ENCODE peak calls at places on chromosomes 13 and 19, in six cellular contexts. One of them, this sample, is unnamed.

GRCh38 chr19:38634757-38635482 is 12.5 kb upstream of the ACTN4 start:
- DNase-seq in AG10803: peak; percentile 54
- DNase-seq in stimulated activated CD8-positive, alpha-beta memory T cell treated with anti-CD3 and anti-CD28 coated beads, Interleukin-2, amount 100 ng/mL, for 48 hours: peak; percentile 46
- DNase-seq in EL: peak; percentile 68
- DNase-seq in hippocampal formation: peak; percentile 16
- DNase-seq in CD4-positive, alpha-beta T cell: peak; percentile 65
- DNase-seq in this sample: peak; percentile 73

GRCh38 chr13:28273919-28274318 is 135.6 kb downstream of the PAN3 start:
- DNase-seq in AG10803: no peak
- DNase-seq in stimulated activated CD8-positive, alpha-beta memory T cell treated with anti-CD3 and anti-CD28 coated beads, Interleukin-2, amount 100 ng/mL, for 48 hours: no peak
- DNase-seq in EL: no peak
- DNase-seq in hippocampal formation: no peak
- DNase-seq in CD4-positive, alpha-beta T cell: no peak
- DNase-seq in this sample: no peak

GRCh38 chr19:2064788-2065524 is 13.9 kb upstream of the MKNK2 start:
- DNase-seq in AG10803: peak; percentile 49
- DNase-seq in stimulated activated CD8-positive, alpha-beta memory T cell treated with anti-CD3 and anti-CD28 coated beads, Interleukin-2, amount 100 ng/mL, for 48 hours: no peak
- DNase-seq in EL: no peak
- DNase-seq in hippocampal formation: no peak
- DNase-seq in CD4-positive, alpha-beta T cell: no peak
- DNase-seq in this sample: no peak

GRCh38 chr19:37928527-37929286 is 21.7 kb downstream of the SIPA1L3 start:
- DNase-seq in AG10803: no peak
- DNase-seq in stimulated activated CD8-positive, alpha-beta memory T cell treated with anti-CD3 and anti-CD28 coated beads, Interleukin-2, amount 100 ng/mL, for 48 hours: no peak
- DNase-seq in EL: no peak
- DNase-seq in hippocampal formation: no peak
- DNase-seq in CD4-positive, alpha-beta T cell: no peak
- DNase-seq in this sample: no peak

GRCh38 chr19:44636439-44637389 is 7.0 kb upstream of the PVR start:
- DNase-seq in AG10803: no peak
- DNase-seq in stimulated activated CD8-positive, alpha-beta memory T cell treated with anti-CD3 and anti-CD28 coated beads, Interleukin-2, amount 100 ng/mL, for 48 hours: no peak
- DNase-seq in EL: no peak
- DNase-seq in hippocampal formation: no peak
- DNase-seq in CD4-positive, alpha-beta T cell: no peak
- DNase-seq in this sample: peak; percentile 24

GRCh38 chr13:108194435-108194936 is 20.9 kb downstream of the LIG4 start:
- DNase-seq in AG10803: no peak
- DNase-seq in stimulated activated CD8-positive, alpha-beta memory T cell treated with anti-CD3 and anti-CD28 coated beads, Interleukin-2, amount 100 ng/mL, for 48 hours: no peak
- DNase-seq in EL: no peak
- DNase-seq in hippocampal formation: no peak
- DNase-seq in CD4-positive, alpha-beta T cell: no peak
- DNase-seq in this sample: no peak

GRCh38 chr19:45071969-45072790 is 4.1 kb downstream of the ZNF296 start:
- DNase-seq in AG10803: no peak
- DNase-seq in stimulated activated CD8-positive, alpha-beta memory T cell treated with anti-CD3 and anti-CD28 coated beads, Interleukin-2, amount 100 ng/mL, for 48 hours: no peak
- DNase-seq in EL: no peak
- DNase-seq in hippocampal formation: no peak
- DNase-seq in CD4-positive, alpha-beta T cell: no peak
- DNase-seq in this sample: no peak

GRCh38 chr19:10769533-10770491 is 51.9 kb downstream of the DNM2 start:
- DNase-seq in AG10803: peak; percentile 31
- DNase-seq in stimulated activated CD8-positive, alpha-beta memory T cell treated with anti-CD3 and anti-CD28 coated beads, Interleukin-2, amount 100 ng/mL, for 48 hours: no peak
- DNase-seq in EL: peak; percentile 38
- DNase-seq in hippocampal formation: peak; percentile 56
- DNase-seq in CD4-positive, alpha-beta T cell: peak; percentile 20
- DNase-seq in this sample: no peak

GRCh38 chr19:45100797-45101196 is 7.8 kb downstream of the PPP1R37 start:
- DNase-seq in AG10803: no peak
- DNase-seq in stimulated activated CD8-positive, alpha-beta memory T cell treated with anti-CD3 and anti-CD28 coated beads, Interleukin-2, amount 100 ng/mL, for 48 hours: no peak
- DNase-seq in EL: peak; percentile 29
- DNase-seq in hippocampal formation: no peak
- DNase-seq in CD4-positive, alpha-beta T cell: no peak
- DNase-seq in this sample: no peak

GRCh38 chr13:75258159-75258782 is 223.7 kb downstream of the TBC1D4 start:
- DNase-seq in AG10803: peak; percentile 49
- DNase-seq in stimulated activated CD8-positive, alpha-beta memory T cell treated with anti-CD3 and anti-CD28 coated beads, Interleukin-2, amount 100 ng/mL, for 48 hours: no peak
- DNase-seq in EL: peak; percentile 57
- DNase-seq in hippocampal formation: peak; percentile 41
- DNase-seq in CD4-positive, alpha-beta T cell: no peak
- DNase-seq in this sample: no peak

GRCh38 chr19:7986321-7987083 is 18.9 kb downstream of the ELAVL1 start:
- DNase-seq in AG10803: peak; percentile 61
- DNase-seq in stimulated activated CD8-positive, alpha-beta memory T cell treated with anti-CD3 and anti-CD28 coated beads, Interleukin-2, amount 100 ng/mL, for 48 hours: no peak
- DNase-seq in EL: peak; percentile 77
- DNase-seq in hippocampal formation: no peak
- DNase-seq in CD4-positive, alpha-beta T cell: no peak
- DNase-seq in this sample: no peak

GRCh38 chr19:38644719-38645118 is 2.7 kb upstream of the ACTN4 start:
- DNase-seq in AG10803: no peak
- DNase-seq in stimulated activated CD8-positive, alpha-beta memory T cell treated with anti-CD3 and anti-CD28 coated beads, Interleukin-2, amount 100 ng/mL, for 48 hours: no peak
- DNase-seq in EL: no peak
- DNase-seq in hippocampal formation: no peak
- DNase-seq in CD4-positive, alpha-beta T cell: no peak
- DNase-seq in this sample: no peak

GRCh38 chr13:33144358-33144784 is 128.1 kb downstream of the KL start:
- DNase-seq in AG10803: no peak
- DNase-seq in stimulated activated CD8-positive, alpha-beta memory T cell treated with anti-CD3 and anti-CD28 coated beads, Interleukin-2, amount 100 ng/mL, for 48 hours: no peak
- DNase-seq in EL: no peak
- DNase-seq in hippocampal formation: no peak
- DNase-seq in CD4-positive, alpha-beta T cell: no peak
- DNase-seq in this sample: no peak

GRCh38 chr19:2613507-2614295 is 88.8 kb downstream of the GNG7 start:
- DNase-seq in AG10803: peak; percentile 41
- DNase-seq in stimulated activated CD8-positive, alpha-beta memory T cell treated with anti-CD3 and anti-CD28 coated beads, Interleukin-2, amount 100 ng/mL, for 48 hours: no peak
- DNase-seq in EL: peak; percentile 47
- DNase-seq in hippocampal formation: no peak
- DNase-seq in CD4-positive, alpha-beta T cell: peak; percentile 53
- DNase-seq in this sample: no peak

GRCh38 chr19:42078538-42079275 is 2.7 kb downstream of the ZNF574 start:
- DNase-seq in AG10803: no peak
- DNase-seq in stimulated activated CD8-positive, alpha-beta memory T cell treated with anti-CD3 and anti-CD28 coated beads, Interleukin-2, amount 100 ng/mL, for 48 hours: no peak
- DNase-seq in EL: no peak
- DNase-seq in hippocampal formation: no peak
- DNase-seq in CD4-positive, alpha-beta T cell: no peak
- DNase-seq in this sample: no peak

GRCh38 chr19:4738734-4739133 is 15.1 kb upstream of the DPP9 start:
- DNase-seq in AG10803: peak; percentile 29
- DNase-seq in stimulated activated CD8-positive, alpha-beta memory T cell treated with anti-CD3 and anti-CD28 coated beads, Interleukin-2, amount 100 ng/mL, for 48 hours: no peak
- DNase-seq in EL: peak; percentile 15
- DNase-seq in hippocampal formation: no peak
- DNase-seq in CD4-positive, alpha-beta T cell: no peak
- DNase-seq in this sample: no peak

GRCh38 chr13:43953370-43953769 is 73.7 kb downstream of the LACC1 start:
- DNase-seq in AG10803: no peak
- DNase-seq in stimulated activated CD8-positive, alpha-beta memory T cell treated with anti-CD3 and anti-CD28 coated beads, Interleukin-2, amount 100 ng/mL, for 48 hours: no peak
- DNase-seq in EL: no peak
- DNase-seq in hippocampal formation: no peak
- DNase-seq in CD4-positive, alpha-beta T cell: no peak
- DNase-seq in this sample: no peak

GRCh38 chr13:43805071-43805468 is 18.3 kb upstream of the ENOX1 start:
- DNase-seq in AG10803: peak; percentile 79
- DNase-seq in stimulated activated CD8-positive, alpha-beta memory T cell treated with anti-CD3 and anti-CD28 coated beads, Interleukin-2, amount 100 ng/mL, for 48 hours: no peak
- DNase-seq in EL: peak; percentile 92
- DNase-seq in hippocampal formation: peak; percentile 62
- DNase-seq in CD4-positive, alpha-beta T cell: no peak
- DNase-seq in this sample: no peak

This sample was measured in HL-60.